ENCODE peak calls at places on chromosome 21, in ten cellular contexts. H is NCI-H2107; C is hepatic stellate cell; J is stimulated activated CD8-positive, alpha-beta memory T cell treated with anti-CD3 and anti-CD28 coated beads, Interleukin-7, amount 100 ng/mL, for 1 hour; S is lung; L is fibroblast of the conjunctiva; X is WTC11; U is progenitor cell of endocrine pancreas; N is mesendoderm; E is CD4-positive, alpha-beta T cell. O is an unnamed sample.
A peak's percentile ranks its signal among the peaks of the same experiment; 100 is the strongest.

GRCh38 chr21:45094412-45094811 is 20.0 kb downstream of the ADARB1 start:
- DNase-seq in H (no peak), C (no peak), J (no peak), S (no peak), L (no peak), X (no peak), U (no peak), N (no peak), E (no peak), O (no peak)

GRCh38 chr21:25186278-25186677 is 421.0 kb downstream of the MRPL39 start:
- DNase-seq in H (no peak), C (no peak), J (no peak), S (no peak), L (no peak), X (no peak), U (no peak), N (no peak), E (no peak), O (no peak)

GRCh38 chr21:45598109-45598508 is 45.4 kb upstream of the PCBP3 start:
- DNase-seq in H (no peak), C (no peak), J (no peak), S (no peak), L (no peak), X (peak; percentile 1), U (no peak), N (no peak), E (no peak), O (no peak)

GRCh38 chr21:14880922-14881321 is 183.9 kb downstream of the NRIP1 start:
- DNase-seq in H (no peak), C (peak; percentile 29), J (no peak), S (no peak), L (no peak), X (no peak), U (no peak), N (peak; percentile 18), E (no peak), O (no peak)

GRCh38 chr21:29149771-29150425 is 19.5 kb downstream of the MAP3K7CL start:
- DNase-seq in H (no peak), C (no peak), J (no peak), S (no peak), L (no peak), X (no peak), U (no peak), N (no peak), E (no peak), O (no peak)

GRCh38 chr21:46183910-46184624 is at the start of gene SPATC1L:
- DNase-seq in H (no peak), C (peak; percentile 74), J (no peak), S (peak; percentile 76), L (no peak), X (peak; percentile 69), U (no peak), N (peak; percentile 92), E (no peak), O (no peak)

GRCh38 chr21:28410264-28410663 is 582.4 kb downstream of the LTN1 start:
- DNase-seq in H (no peak), C (no peak), J (no peak), S (no peak), L (no peak), X (no peak), U (no peak), N (no peak), E (no peak), O (no peak)

GRCh38 chr21:18369115-18369514 is 34.5 kb downstream of the TMPRSS15 start:
- DNase-seq in H (no peak), C (no peak), J (no peak), S (no peak), L (peak; percentile 23), X (no peak), U (no peak), N (peak; percentile 47), E (no peak), O (no peak)

GRCh38 chr21:27818847-27819246 is 852.0 kb upstream of the ADAMTS5 start:
- DNase-seq in H (no peak), C (no peak), J (no peak), S (no peak), L (no peak), X (no peak), U (no peak), N (no peak), E (no peak), O (no peak)

GRCh38 chr21:35703704-35704103 is 356.6 kb downstream of the SETD4 start:
- DNase-seq in H (no peak), C (no peak), J (no peak), S (no peak), L (no peak), X (no peak), U (no peak), N (no peak), E (no peak), O (no peak)

GRCh38 chr21:41024341-41025056 is 143.5 kb upstream of the BACE2 start:
- DNase-seq in H (no peak), C (no peak), J (no peak), S (no peak), L (no peak), X (no peak), U (no peak), N (peak; percentile 31), E (no peak), O (no peak)

GRCh38 chr21:36063375-36064084 is 3.2 kb upstream of the SETD4 start:
- DNase-seq in H (no peak), C (no peak), J (no peak), S (no peak), L (no peak), X (no peak), U (no peak), N (peak; percentile 22), E (no peak), O (no peak)

GRCh38 chr21:35366348-35367085 is 317.4 kb upstream of the RUNX1 start:
- DNase-seq in H (no peak), C (no peak), J (no peak), S (no peak), L (peak; percentile 88), X (no peak), U (no peak), N (no peak), E (no peak), O (no peak)

GRCh38 chr21:26683996-26684395 is 110.9 kb upstream of the CYYR1 start:
- DNase-seq in H (no peak), C (no peak), J (no peak), S (no peak), L (no peak), X (no peak), U (no peak), N (no peak), E (no peak), O (no peak)

GRCh38 chr21:14947613-14948160 is 117.1 kb downstream of the NRIP1 start:
- DNase-seq in H (no peak), C (no peak), J (no peak), S (no peak), L (no peak), X (no peak), U (no peak), N (peak; percentile 4), E (no peak), O (no peak)

GRCh38 chr21:35149698-35150097 is 100.6 kb upstream of the RUNX1 start:
- DNase-seq in H (no peak), C (no peak), J (no peak), S (no peak), L (no peak), X (no peak), U (no peak), N (no peak), E (no peak), O (no peak)

GRCh38 chr21:16095005-16095404 is 365.2 kb downstream of the USP25 start:
- DNase-seq in H (no peak), C (no peak), J (no peak), S (no peak), L (no peak), X (no peak), U (no peak), N (no peak), E (no peak), O (no peak)

GRCh38 chr21:31476551-31477120 is 132.6 kb upstream of the TIAM1 start:
- DNase-seq in H (no peak), C (no peak), J (no peak), S (no peak), L (peak; percentile 3), X (no peak), U (no peak), N (peak; percentile 9), E (no peak), O (no peak)

GRCh38 chr21:22263890-22264289 is 1265.7 kb downstream of the NCAM2 start:
- DNase-seq in H (no peak), C (no peak), J (no peak), S (no peak), L (no peak), X (no peak), U (no peak), N (no peak), E (no peak), O (no peak)

GRCh38 chr21:29719561-29719960 is 220.2 kb downstream of the GRIK1 start:
- DNase-seq in H (no peak), C (no peak), J (no peak), S (no peak), L (no peak), X (no peak), U (no peak), N (no peak), E (no peak), O (no peak)

GRCh38 chr21:25149022-25149421 is 458.3 kb downstream of the MRPL39 start:
- DNase-seq in H (no peak), C (no peak), J (no peak), S (no peak), L (no peak), X (no peak), U (no peak), N (no peak), E (no peak), O (no peak)

GRCh38 chr21:15414057-15414456 is 315.7 kb upstream of the USP25 start:
- DNase-seq in H (no peak), C (no peak), J (no peak), S (no peak), L (no peak), X (no peak), U (no peak), N (no peak), E (no peak), O (no peak)

GRCh38 chr21:45507888-45508508 is 34.2 kb downstream of the SLC19A1 start:
- DNase-seq in H (no peak), C (no peak), J (no peak), S (no peak), L (no peak), X (no peak), U (no peak), N (no peak), E (no peak), O (no peak)

GRCh38 chr21:44935533-44935927 is 4.3 kb upstream of the SLX9 start:
- DNase-seq in H (no peak), C (no peak), J (no peak), S (no peak), L (no peak), X (no peak), U (no peak), N (no peak), E (no peak), O (no peak)

GRCh38 chr21:33019516-33019884 is 6.2 kb upstream of the OLIG2 start:
- DNase-seq in H (no peak), C (no peak), J (no peak), S (no peak), L (no peak), X (no peak), U (no peak), N (no peak), E (no peak), O (no peak)

GRCh38 chr21:42146821-42147220 is 72.1 kb upstream of the ABCG1 start:
- DNase-seq in H (no peak), C (no peak), J (no peak), S (no peak), L (no peak), X (peak; percentile 11), U (no peak), N (no peak), E (no peak), O (no peak)

GRCh38 chr21:37338671-37339526 is 27.7 kb upstream of the DYRK1A start:
- DNase-seq in H (no peak), C (peak; percentile 85), J (no peak), S (peak; percentile 51), L (peak; percentile 72), X (no peak), U (no peak), N (peak; percentile 54), E (no peak), O (no peak)

GRCh38 chr21:25845729-25846256 is 111.0 kb downstream of the GABPA start:
- DNase-seq in H (no peak), C (no peak), J (no peak), S (no peak), L (no peak), X (no peak), U (no peak), N (no peak), E (no peak), O (no peak)